ENCODE peak calls at places on chromosomes 3 and 15, in six cellular contexts. E is transverse colon, N is A549, W is upper lobe of right lung, Z is breast epithelium, J is heart right ventricle. U is an unnamed sample.

GRCh38 chr15:66389098-66389858 is 2.6 kb downstream of the MAP2K1 start:
- DNase-seq in E (no peak), N (no peak), W (no peak), Z (no peak), J (no peak), U (no peak)

GRCh38 chr15:87680200-87680599 is 576.3 kb downstream of the NTRK3 start:
- DNase-seq in E (no peak), N (no peak), W (no peak), Z (no peak), J (no peak), U (no peak)

GRCh38 chr3:73707772-73708171 is 83.0 kb upstream of the PDZRN3 start:
- DNase-seq in E (no peak), N (no peak), W (no peak), Z (no peak), J (no peak), U (no peak)

GRCh38 chr3:55692295-55692957 is 205.3 kb upstream of the WNT5A start:
- DNase-seq in E (no peak), N (no peak), W (no peak), Z (no peak), J (no peak), U (no peak)

GRCh38 chr15:68204361-68204760 is 771 bp downstream of the CALML4 start:
- DNase-seq in E (no peak), N (no peak), W (no peak), Z (no peak), J (no peak), U (no peak)

GRCh38 chr3:72887723-72888545 is at the start of gene GXYLT2:
- DNase-seq in E (peak; percentile 68), N (peak; percentile 75), W (peak; percentile 79), Z (no peak), J (peak; percentile 63), U (peak; percentile 83)

GRCh38 chr3:136938334-136938733 is 19.4 kb upstream of the IL20RB start:
- DNase-seq in E (no peak), N (no peak), W (no peak), Z (no peak), J (no peak), U (no peak)

GRCh38 chr15:34812369-34812768 is 17.0 kb upstream of the ACTC1 start:
- DNase-seq in E (no peak), N (no peak), W (no peak), Z (no peak), J (no peak), U (no peak)

GRCh38 chr3:39249453-39250115 is 30.3 kb downstream of the CX3CR1 start:
- DNase-seq in E (no peak), N (no peak), W (no peak), Z (no peak), J (peak; percentile 37), U (no peak)

GRCh38 chr15:27884726-27885125 is 214.4 kb downstream of the OCA2 start:
- DNase-seq in E (no peak), N (no peak), W (no peak), Z (no peak), J (no peak), U (no peak)

GRCh38 chr3:53222183-53222901 is 33.5 kb downstream of the TKT start:
- DNase-seq in E (no peak), N (no peak), W (peak; percentile 33), Z (no peak), J (no peak), U (no peak)

GRCh38 chr3:183210862-183211341 is 42.2 kb upstream of the B3GNT5 start:
- DNase-seq in E (no peak), N (no peak), W (no peak), Z (no peak), J (no peak), U (peak; percentile 82)

GRCh38 chr15:80160570-80161156 is 7.9 kb downstream of the FAH start:
- DNase-seq in E (peak; percentile 50), N (peak; percentile 68), W (peak; percentile 86), Z (peak; percentile 69), J (no peak), U (peak; percentile 88)

GRCh38 chr3:186930143-186930638 is at the start of gene ST6GAL1:
- DNase-seq in E (peak; percentile 81), N (peak; percentile 42), W (peak; percentile 87), Z (no peak), J (peak; percentile 77), U (peak; percentile 85)

GRCh38 chr15:30954674-30955073 is 36.8 kb downstream of the MTMR10 start:
- DNase-seq in E (no peak), N (no peak), W (no peak), Z (no peak), J (no peak), U (no peak)

GRCh38 chr3:129486057-129487035 is 42.1 kb upstream of the RHO start:
- DNase-seq in E (no peak), N (no peak), W (no peak), Z (no peak), J (no peak), U (no peak)

GRCh38 chr3:69199942-69200341 is 77.5 kb upstream of the LMOD3 start:
- DNase-seq in E (no peak), N (no peak), W (no peak), Z (no peak), J (no peak), U (no peak)

GRCh38 chr3:79027593-79027992 is 740.2 kb downstream of the ROBO1 start:
- DNase-seq in E (no peak), N (no peak), W (no peak), Z (no peak), J (no peak), U (no peak)

GRCh38 chr3:188390775-188391443 is 237.0 kb downstream of the LPP start:
- DNase-seq in E (no peak), N (no peak), W (no peak), Z (no peak), J (no peak), U (no peak)

GRCh38 chr3:113218011-113218678 is 6.8 kb downstream of the BOC start:
- DNase-seq in E (no peak), N (no peak), W (no peak), Z (no peak), J (no peak), U (no peak)

GRCh38 chr3:43389388-43390254 is 103.3 kb downstream of the SNRK start:
- DNase-seq in E (peak; percentile 47), N (no peak), W (no peak), Z (no peak), J (no peak), U (no peak)

GRCh38 chr15:48592221-48592731 is 53.2 kb downstream of the FBN1 start:
- DNase-seq in E (no peak), N (peak; percentile 9), W (no peak), Z (no peak), J (no peak), U (no peak)

GRCh38 chr15:90266485-90266884 is 1.0 kb downstream of the NGRN start:
- DNase-seq in E (peak; percentile 34), N (no peak), W (peak; percentile 54), Z (no peak), J (no peak), U (no peak)

GRCh38 chr15:88016373-88016772 is 240.2 kb downstream of the NTRK3 start:
- DNase-seq in E (no peak), N (no peak), W (no peak), Z (no peak), J (no peak), U (no peak)

GRCh38 chr3:151724846-151725562 is 8.7 kb upstream of the AADACL2 start:
- DNase-seq in E (no peak), N (no peak), W (no peak), Z (no peak), J (no peak), U (no peak)

GRCh38 chr15:76572983-76573314 is 236.4 kb downstream of the ISL2 start:
- DNase-seq in E (no peak), N (no peak), W (no peak), Z (no peak), J (no peak), U (no peak)

GRCh38 chr3:139450155-139450554 is 26.2 kb downstream of the RBP2 start:
- DNase-seq in E (no peak), N (no peak), W (no peak), Z (no peak), J (no peak), U (no peak)

GRCh38 chr3:125078961-125079674 is 23.3 kb upstream of the HEG1 start:
- DNase-seq in E (no peak), N (no peak), W (no peak), Z (no peak), J (no peak), U (no peak)

GRCh38 chr3:142210608-142211007 is 14.8 kb downstream of the GK5 start:
- DNase-seq in E (no peak), N (no peak), W (no peak), Z (no peak), J (no peak), U (no peak)

GRCh38 chr3:88418219-88418618 is 268.5 kb downstream of the C3orf38 start:
- DNase-seq in E (no peak), N (no peak), W (no peak), Z (no peak), J (no peak), U (no peak)

GRCh38 chr3:135558906-135559305 is 406.6 kb upstream of the PPP2R3A start:
- DNase-seq in E (no peak), N (no peak), W (no peak), Z (no peak), J (no peak), U (no peak)

GRCh38 chr15:63892794-63893441 is 59.2 kb upstream of the HERC1 start:
- DNase-seq in E (peak; percentile 59), N (no peak), W (peak; percentile 66), Z (no peak), J (no peak), U (peak; percentile 67)

GRCh38 chr15:50876989-50877360 is 31.5 kb upstream of the AP4E1 start:
- DNase-seq in E (peak; percentile 81), N (peak; percentile 96), W (no peak), Z (peak; percentile 65), J (no peak), U (peak; percentile 48)

GRCh38 chr15:57947781-57948180 is 117.7 kb downstream of the ALDH1A2 start:
- DNase-seq in E (no peak), N (no peak), W (no peak), Z (no peak), J (peak; percentile 36), U (no peak)

GRCh38 chr3:67018105-67018788 is 20.1 kb downstream of the KBTBD8 start:
- DNase-seq in E (peak; percentile 77), N (peak; percentile 6), W (no peak), Z (no peak), J (peak; percentile 44), U (no peak)

GRCh38 chr3:30672287-30672735 is 65.9 kb downstream of the TGFBR2 start:
- DNase-seq in E (no peak), N (no peak), W (no peak), Z (no peak), J (no peak), U (no peak)
- H3K4me1 ChIP-seq in E (peaks cover 12% of the 10 kb centered on the region), N (peaks cover 8% of the 10 kb centered on the region), W (peaks cover 49% of the 10 kb centered on the region), Z (no peaks in the 10 kb centered on the region), J (peaks cover 75% of the 10 kb centered on the region), U (peaks cover 27% of the 10 kb centered on the region)

GRCh38 chr15:25220834-25221233 is 218.0 kb downstream of the UBE3A start:
- DNase-seq in E (no peak), N (no peak), W (no peak), Z (no peak), J (no peak), U (no peak)
- H3K9me3 ChIP-seq in E (peaks cover 4% of the 10 kb centered on the region), N (no peaks in the 10 kb centered on the region), W (no peaks in the 10 kb centered on the region), Z (peaks cover 89% of the 10 kb centered on the region), J (no peaks in the 10 kb centered on the region), U (peaks cover 97% of the 10 kb centered on the region)

GRCh38 chr3:46304739-46305138 is 49.2 kb upstream of the CCR2 start:
- DNase-seq in E (no peak), N (no peak), W (no peak), Z (no peak), J (no peak), U (no peak)
- H3K27ac ChIP-seq in E (no peak overlapping the region), N (no peak overlapping the region), W (no peak overlapping the region), Z (no peak overlapping the region), J (no peak overlapping the region), U (no peak overlapping the region)

GRCh38 chr15:41932511-41932910 is 38.7 kb upstream of the SPTBN5 start:
- DNase-seq in E (no peak), N (no peak), W (peak; percentile 47), Z (no peak), J (no peak), U (no peak)
- H3K4me1 ChIP-seq in E (peaks cover 53% of the 10 kb centered on the region), N (peaks cover 69% of the 10 kb centered on the region), W (peaks cover 87% of the 10 kb centered on the region), Z (peaks cover 53% of the 10 kb centered on the region), J (peaks cover 100% of the 10 kb centered on the region), U (peaks cover 100% of the 10 kb centered on the region)

U was measured in left lung.